ENCODE peak calls at places on chromosomes 13 and 19, in ten cellular contexts. W is stomach, K is H1, N is GM12878, J is K562, U is suprapubic skin, H is A549, X is esophagus muscularis mucosa, P is ovary, Z is HepG2. L is an unnamed sample.

GRCh38 chr19:14149509-14149994 is 13.2 kb upstream of the ASF1B start:
- DNase-seq in H (no peak), Z (no peak), W (peak; percentile 51), P (peak; percentile 78), X (peak; percentile 96), K (no peak), U (peak; percentile 86), N (no peak), J (no peak), L (peak; percentile 70)

GRCh38 chr19:45262570-45262969 is 11.5 kb downstream of the MARK4 start:
- DNase-seq in K (no peak), X (no peak), H (no peak), Z (no peak), N (no peak), W (no peak), U (no peak), P (no peak), J (no peak), L (no peak)

GRCh38 chr19:32104465-32105235 is 240.8 kb upstream of the ZNF507 start:
- DNase-seq in H (no peak), K (no peak), Z (no peak), X (no peak), W (no peak), J (no peak), N (no peak), U (no peak), P (no peak), L (peak; percentile 16)

GRCh38 chr19:4130635-4131438 is 6.9 kb upstream of the MAP2K2 start:
- DNase-seq in J (peak; percentile 63), W (no peak), X (no peak), P (no peak), K (no peak), H (peak; percentile 57), Z (peak; percentile 93), U (no peak), N (no peak), L (peak; percentile 39)

GRCh38 chr13:50955212-50955611 is 45.6 kb downstream of the RNASEH2B start:
- DNase-seq in P (no peak), U (no peak), H (no peak), K (no peak), J (no peak), N (no peak), W (no peak), X (no peak), Z (no peak), L (no peak)

GRCh38 chr19:6519289-6519688 is 11.5 kb upstream of the TNFSF9 start:
- DNase-seq in Z (no peak), N (no peak), U (no peak), X (no peak), K (no peak), P (no peak), H (peak; percentile 69), J (no peak), W (no peak), L (no peak)

GRCh38 chr19:40550951-40551350 is 25.7 kb upstream of the SHKBP1 start:
- DNase-seq in P (no peak), U (no peak), H (no peak), W (no peak), K (no peak), J (no peak), X (no peak), Z (no peak), N (no peak), L (no peak)

GRCh38 chr19:30361107-30361447 is 11.1 kb upstream of the ZNF536 start:
- DNase-seq in K (no peak), Z (no peak), J (no peak), U (no peak), H (no peak), N (no peak), X (no peak), P (no peak), W (no peak), L (no peak)

GRCh38 chr13:77981191-77981925 is 62.7 kb upstream of the EDNRB start:
- DNase-seq in K (no peak), H (no peak), U (no peak), W (no peak), J (no peak), P (no peak), X (no peak), Z (no peak), N (no peak), L (no peak)

GRCh38 chr13:33110386-33110712 is 94.1 kb downstream of the KL start:
- DNase-seq in H (no peak), X (no peak), U (no peak), K (no peak), Z (no peak), J (no peak), P (no peak), N (no peak), W (no peak), L (no peak)

DNA sequence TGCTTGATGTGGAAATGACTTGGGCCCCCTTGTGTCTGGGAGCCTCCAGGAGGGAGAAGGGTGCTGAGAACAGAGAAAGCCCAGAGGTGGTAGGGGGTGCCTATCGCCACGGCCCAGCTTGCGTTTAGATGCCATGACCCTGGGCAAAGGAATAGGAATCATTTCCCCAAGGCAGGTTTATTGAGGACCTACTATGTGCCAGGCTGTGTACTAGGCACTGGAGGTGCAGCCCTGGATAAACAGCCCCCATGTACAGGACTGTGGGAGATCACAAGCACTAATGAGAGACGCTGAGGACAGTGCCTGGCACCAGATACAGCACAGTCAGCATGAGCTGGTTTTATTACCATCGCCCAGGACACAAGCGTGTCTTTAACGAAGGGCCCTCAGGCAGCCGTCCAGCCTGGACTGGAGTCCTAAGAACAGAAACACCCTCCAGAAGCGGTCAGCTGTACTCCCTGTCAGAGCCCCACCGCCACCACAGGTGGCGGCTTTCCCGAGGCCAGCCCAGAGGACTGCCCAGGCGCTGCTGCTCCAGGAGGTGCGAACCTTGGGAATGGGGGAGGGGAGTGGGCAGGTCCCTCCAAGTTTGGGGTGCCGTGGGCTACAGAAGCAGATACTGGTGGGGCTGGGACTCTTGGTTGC is 4.6 kb downstream of the TMEM147 start:
- DNase-seq in K (no peak), N (no peak), J (no peak), Z (no peak), X (no peak), H (no peak), U (no peak), P (no peak), W (no peak), L (no peak)
- H3K4me1 ChIP-seq in K (no peaks in the 10 kb centered on the region), N (peaks cover 10% of the 10 kb centered on the region), J (peaks cover 10% of the 10 kb centered on the region), Z (peaks cover 47% of the 10 kb centered on the region), X (peaks cover 9% of the 10 kb centered on the region), H (peaks cover 9% of the 10 kb centered on the region), U (peaks cover 18% of the 10 kb centered on the region), P (peaks cover 7% of the 10 kb centered on the region), W (peaks cover 13% of the 10 kb centered on the region), L (peaks cover 10% of the 10 kb centered on the region)

GRCh38 chr13:37046062-37046461 is 13.4 kb downstream of the SUPT20H start:
- DNase-seq in J (no peak), H (no peak), W (no peak), U (no peak), N (no peak), K (no peak), P (no peak), Z (no peak), X (no peak), L (no peak)
- H3K4me3 ChIP-seq in J (no peak overlapping the region), H (no peak overlapping the region), W (no peak overlapping the region), U (no peak overlapping the region), N (no peak overlapping the region), K (no peak overlapping the region), P (no peak overlapping the region), Z (no peak overlapping the region), X (no peak overlapping the region), L (no peak overlapping the region)

GRCh38 chr13:74835579-74835978 is 646.4 kb downstream of the TBC1D4 start:
- DNase-seq in N (no peak), J (no peak), H (no peak), P (no peak), X (no peak), W (no peak), K (no peak), U (no peak), Z (no peak), L (no peak)

GRCh38 chr13:74836628-74837027 is 645.3 kb downstream of the TBC1D4 start:
- DNase-seq in H (no peak), N (no peak), J (no peak), P (no peak), Z (no peak), U (no peak), K (no peak), X (no peak), W (no peak), L (no peak)

GRCh38 chr13:74838096-74838495 is 643.9 kb downstream of the TBC1D4 start:
- DNase-seq in U (no peak), K (no peak), N (no peak), P (no peak), J (no peak), X (no peak), W (no peak), H (no peak), Z (no peak), L (no peak)

GRCh38 chr13:74841123-74841522 is 640.8 kb downstream of the TBC1D4 start:
- DNase-seq in U (no peak), J (no peak), K (no peak), X (no peak), N (no peak), H (no peak), W (no peak), P (no peak), Z (no peak), L (no peak)

GRCh38 chr13:74839656-74840055 is 642.3 kb downstream of the TBC1D4 start:
- DNase-seq in W (no peak), U (no peak), K (no peak), P (no peak), H (no peak), N (no peak), Z (no peak), J (no peak), X (no peak), L (no peak)
- TF ChIP-seq EP300 in W (no peak), U (no peak), K (no peak), P (no peak), H (no peak), N (no peak), Z (no peak), J (no peak), X (no peak), L (no peak)

GRCh38 chr19:2490659-2491058 is 14.7 kb downstream of the GADD45B start:
- DNase-seq in Z (no peak), N (no peak), P (no peak), K (no peak), W (no peak), H (no peak), X (no peak), J (no peak), U (no peak), L (no peak)

GRCh38 chr19:2488942-2489731 is 13.2 kb downstream of the GADD45B start:
- DNase-seq in P (peak; percentile 53), N (no peak), W (peak; percentile 82), J (peak; percentile 5), U (no peak), Z (no peak), K (no peak), X (no peak), H (no peak), L (peak; percentile 73)

GRCh38 chr19:2492870-2493269 is 16.9 kb downstream of the GADD45B start:
- DNase-seq in Z (no peak), N (no peak), P (no peak), W (no peak), J (no peak), K (no peak), U (no peak), X (no peak), H (no peak), L (no peak)

GRCh38 chr19:2488405-2488941 is 12.5 kb downstream of the GADD45B start:
- DNase-seq in P (no peak), H (no peak), Z (no peak), U (no peak), X (no peak), N (no peak), W (no peak), K (no peak), J (peak; percentile 5), L (peak; percentile 73)

GRCh38 chr19:2491130-2491801 is 15.3 kb downstream of the GADD45B start:
- DNase-seq in K (no peak), N (no peak), W (peak; percentile 98), P (no peak), Z (no peak), H (no peak), U (peak; percentile 85), J (no peak), X (no peak), L (peak; percentile 96)
- H3K4me1 ChIP-seq in K (peaks cover 23% of the 10 kb centered on the region), N (peaks cover 30% of the 10 kb centered on the region), W (peaks cover 46% of the 10 kb centered on the region), P (peaks cover 21% of the 10 kb centered on the region), Z (peaks cover 63% of the 10 kb centered on the region), H (peaks cover 60% of the 10 kb centered on the region), U (peaks cover 71% of the 10 kb centered on the region), J (peaks cover 5% of the 10 kb centered on the region), X (peaks cover 56% of the 10 kb centered on the region), L (peaks cover 52% of the 10 kb centered on the region)

L was measured in transverse colon.